ENCODE peak calls at places on chromosomes 11 and 22, in eight cellular contexts. F, P, J, R, O, N, V and E are unnamed samples.

GRCh38 chr11:69514771-69515170 is 33.3 kb downstream of the LINC01488 start:
- DNase-seq in F (no peak), P (no peak), J (no peak), R (no peak), O (no peak), N (no peak), V (no peak), E (no peak)

GRCh38 chr22:43392385-43392989 is 19.3 kb upstream of the MPPED1 start:
- DNase-seq in F (no peak), P (no peak), J (no peak), R (no peak), O (no peak), N (no peak), V (no peak), E (no peak)

GRCh38 chr22:43153916-43154315 is 2.6 kb downstream of the TSPO start:
- DNase-seq in F (no peak), P (no peak), J (no peak), R (no peak), O (no peak), N (no peak), V (no peak), E (no peak)

GRCh38 chr22:20582171-20582511 is 74.7 kb downstream of the MED15 start:
- DNase-seq in F (no peak), P (no peak), J (no peak), R (no peak), O (no peak), N (no peak), V (no peak), E (no peak)

GRCh38 chr22:50191041-50191740 is 5.5 kb downstream of the TRABD start:
- DNase-seq in F (no peak), P (peak; percentile 82), J (no peak), R (no peak), O (peak; percentile 43), N (peak; percentile 68), V (peak; percentile 43), E (peak; percentile 73)

GRCh38 chr22:40028098-40028425 is 33.3 kb downstream of the FAM83F start:
- DNase-seq in F (no peak), P (no peak), J (no peak), R (no peak), O (no peak), N (no peak), V (no peak), E (no peak)

GRCh38 chr22:48406161-48406560 is 1421.5 kb downstream of the BRD1 start:
- DNase-seq in F (no peak), P (no peak), J (no peak), R (no peak), O (no peak), N (no peak), V (no peak), E (no peak)

GRCh38 chr22:48651036-48651890 is 1176.4 kb downstream of the BRD1 start:
- DNase-seq in F (no peak), P (no peak), J (no peak), R (no peak), O (no peak), N (no peak), V (no peak), E (no peak)

GRCh38 chr11:132301900-132302299 is 931.5 kb downstream of the NTM start:
- DNase-seq in F (no peak), P (no peak), J (no peak), R (no peak), O (no peak), N (no peak), V (no peak), E (no peak)

GRCh38 chr11:121389651-121390050 is 62.5 kb upstream of the SORL1 start:
- DNase-seq in F (peak; percentile 75), P (no peak), J (peak; percentile 55), R (no peak), O (no peak), N (no peak), V (no peak), E (no peak)

GRCh38 chr11:13168281-13168680 is 109.3 kb upstream of the BMAL1 start:
- DNase-seq in F (no peak), P (no peak), J (no peak), R (peak; percentile 94), O (no peak), N (no peak), V (no peak), E (no peak)

GRCh38 chr11:123166095-123166559 is 28.9 kb downstream of the CLMP start:
- DNase-seq in F (no peak), P (peak; percentile 30), J (peak; percentile 92), R (peak; percentile 67), O (no peak), N (no peak), V (peak; percentile 23), E (no peak)

GRCh38 chr22:41544671-41545476 is 604 bp upstream of the POLR3H start:
- DNase-seq in F (no peak), P (no peak), J (no peak), R (no peak), O (no peak), N (no peak), V (no peak), E (no peak)

GRCh38 chr11:125940145-125940544 is 5.7 kb upstream of the VSIG10L2 start:
- DNase-seq in F (no peak), P (no peak), J (no peak), R (no peak), O (no peak), N (no peak), V (no peak), E (no peak)

GRCh38 chr11:2769779-2770555 is 70.2 kb upstream of the KCNQ1OT1 start:
- DNase-seq in F (no peak), P (peak; percentile 15), J (no peak), R (no peak), O (no peak), N (no peak), V (no peak), E (no peak)

GRCh38 chr11:29324328-29324727 is 692.5 kb downstream of the KCNA4 start:
- DNase-seq in F (no peak), P (no peak), J (no peak), R (no peak), O (no peak), N (no peak), V (no peak), E (no peak)

GRCh38 chr22:19889951-19890350 is 35.3 kb upstream of the GNB1L start:
- DNase-seq in F (no peak), P (no peak), J (no peak), R (no peak), O (no peak), N (no peak), V (no peak), E (no peak)

GRCh38 chr22:17563936-17564391 is 666 bp downstream of the SLC25A18 start:
- DNase-seq in F (no peak), P (no peak), J (no peak), R (peak; percentile 21), O (no peak), N (no peak), V (no peak), E (no peak)

GRCh38 chr22:19810381-19811141 is 44.1 kb downstream of the GNB1L start:
- DNase-seq in F (no peak), P (no peak), J (no peak), R (no peak), O (no peak), N (no peak), V (no peak), E (peak; percentile 5)

GRCh38 chr11:44674809-44675208 is 52.0 kb upstream of the TSPAN18 start:
- DNase-seq in F (no peak), P (no peak), J (no peak), R (peak; percentile 9), O (no peak), N (no peak), V (no peak), E (no peak)

GRCh38 chr11:76695133-76695532 is 24.6 kb upstream of the LRRC32 start:
- DNase-seq in F (no peak), P (no peak), J (peak; percentile 43), R (no peak), O (no peak), N (no peak), V (no peak), E (no peak)

GRCh38 chr22:20584872-20585639 is 77.6 kb downstream of the MED15 start:
- DNase-seq in F (no peak), P (no peak), J (no peak), R (no peak), O (no peak), N (no peak), V (no peak), E (no peak)

GRCh38 chr11:926341-926916 is 759 bp downstream of the AP2A2 start:
- DNase-seq in F (peak; percentile 36), P (no peak), J (no peak), R (peak; percentile 52), O (no peak), N (no peak), V (no peak), E (no peak)

GRCh38 chr22:45872659-45873263 is 104.2 kb downstream of the WNT7B start:
- DNase-seq in F (no peak), P (no peak), J (no peak), R (no peak), O (no peak), N (no peak), V (no peak), E (no peak)

GRCh38 chr22:19090183-19090582 is 32.0 kb downstream of the DGCR2 start:
- DNase-seq in F (no peak), P (no peak), J (no peak), R (no peak), O (no peak), N (no peak), V (no peak), E (no peak)

GRCh38 chr22:48098243-48098935 is 1335.9 kb downstream of the TBC1D22A start:
- DNase-seq in F (no peak), P (peak; percentile 57), J (no peak), R (no peak), O (no peak), N (no peak), V (no peak), E (no peak)

GRCh38 chr22:46592390-46592872 is 27.8 kb upstream of the GRAMD4 start:
- DNase-seq in F (no peak), P (peak; percentile 77), J (no peak), R (no peak), O (peak; percentile 44), N (no peak), V (no peak), E (peak; percentile 64)

GRCh38 chr11:31262761-31263160 is 106.8 kb downstream of the DCDC1 start:
- DNase-seq in F (no peak), P (no peak), J (no peak), R (no peak), O (no peak), N (no peak), V (no peak), E (no peak)